ENCODE peak calls at places on chromosome 10, in seven cellular contexts. L, C, F, M, Y, U and T are unnamed samples.

GRCh38 chr10:88680958-88681357 is 16.7 kb downstream of the LIPF start:
- DNase-seq in L (no peak), C (no peak), F (no peak), M (no peak), Y (no peak), U (no peak), T (no peak)

GRCh38 chr10:92690211-92691041 is 671 bp downstream of the HHEX start:
- DNase-seq in L (peak; percentile 60), C (peak; percentile 63), F (peak; percentile 58), M (peak; percentile 67), Y (peak; percentile 55), U (peak; percentile 88), T (peak; percentile 53)

GRCh38 chr10:102542800-102543418 is 39.1 kb downstream of the SUFU start:
- DNase-seq in L (no peak), C (no peak), F (no peak), M (no peak), Y (peak; percentile 3), U (no peak), T (no peak)

GRCh38 chr10:125002044-125002422 is 60.1 kb downstream of the ZRANB1 start:
- DNase-seq in L (no peak), C (no peak), F (no peak), M (no peak), Y (no peak), U (no peak), T (peak; percentile 18)

GRCh38 chr10:73432646-73433537 is 469 bp downstream of the MSS51 start:
- DNase-seq in L (no peak), C (no peak), F (no peak), M (no peak), Y (no peak), U (no peak), T (no peak)

GRCh38 chr10:26341701-26342100 is 96.4 kb upstream of the APBB1IP start:
- DNase-seq in L (no peak), C (no peak), F (no peak), M (no peak), Y (no peak), U (no peak), T (no peak)

GRCh38 chr10:103327906-103328305 is 23.0 kb downstream of the PCGF6 start:
- DNase-seq in L (peak; percentile 28), C (no peak), F (no peak), M (no peak), Y (no peak), U (no peak), T (no peak)

GRCh38 chr10:7686351-7687171 is 16.6 kb upstream of the ITIH2 start:
- DNase-seq in L (no peak), C (peak; percentile 32), F (no peak), M (no peak), Y (no peak), U (no peak), T (no peak)

GRCh38 chr10:49632406-49633317 is 18.8 kb downstream of the CHAT start:
- DNase-seq in L (no peak), C (no peak), F (no peak), M (no peak), Y (peak; percentile 63), U (no peak), T (no peak)

DNA sequence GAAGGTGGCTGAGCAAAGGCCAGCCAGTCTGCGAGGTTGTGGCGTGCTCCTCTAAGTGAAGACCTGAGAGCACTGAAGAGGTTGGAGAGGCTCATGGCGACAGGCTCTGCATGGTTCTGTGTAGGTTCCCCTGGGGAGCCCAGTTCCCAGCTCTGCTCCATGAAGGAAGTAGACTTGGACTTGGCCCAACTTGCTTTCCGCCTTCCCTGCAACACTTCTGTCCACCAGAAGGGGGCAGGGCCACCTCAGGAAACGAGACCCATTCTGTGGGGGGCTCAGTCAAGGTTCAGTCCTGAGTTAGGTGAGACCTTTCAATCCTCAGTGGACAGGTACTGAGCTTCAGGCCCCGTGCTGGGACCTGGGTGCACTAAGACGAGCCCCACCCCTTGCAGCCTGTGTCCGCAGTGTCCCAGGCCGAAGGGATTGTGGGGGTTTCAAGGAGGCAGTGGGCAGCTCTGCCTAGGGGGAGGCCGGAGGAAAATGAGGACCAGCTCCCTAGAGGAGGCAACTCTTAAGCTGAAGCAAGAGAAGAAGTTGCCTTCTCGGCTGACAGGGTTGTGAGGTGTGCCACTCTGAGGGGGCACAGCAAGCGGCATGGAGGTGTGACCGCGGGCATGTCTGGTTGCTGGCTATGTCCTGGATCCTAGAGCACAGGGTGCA is 15.0 kb upstream of the PCBD1 start:
- DNase-seq in L (peak; percentile 76), C (peak; percentile 60), F (peak; percentile 61), M (peak; percentile 77), Y (peak; percentile 87), U (no peak), T (peak; percentile 70)
- TF ChIP-seq CTCF in L (peak; percentile 72), C (peak; percentile 74), F (peak; percentile 97), M (peak; percentile 91), Y (peak; percentile 100), U (peak; percentile 67), T (peak; percentile 88)

GRCh38 chr10:67609996-67610793 is 85.8 kb downstream of the CTNNA3 start:
- DNase-seq in L (no peak), C (no peak), F (peak; percentile 54), M (no peak), Y (no peak), U (no peak), T (no peak)
- TF ChIP-seq CTCF in L (no peak), C (no peak), F (no peak), M (no peak), Y (no peak), U (no peak), T (no peak)

GRCh38 chr10:78109210-78109609 is 75.5 kb downstream of the RPS24 start:
- DNase-seq in L (no peak), C (no peak), F (peak; percentile 14), M (no peak), Y (no peak), U (no peak), T (no peak)
- TF ChIP-seq CTCF in L (no peak), C (no peak), F (peak; percentile 10), M (no peak), Y (peak; percentile 18), U (no peak), T (no peak)

GRCh38 chr10:117075064-117075463 is 63.0 kb downstream of the VAX1 start:
- DNase-seq in L (no peak), C (no peak), F (no peak), M (no peak), Y (peak; percentile 56), U (no peak), T (no peak)

GRCh38 chr10:117074621-117075020 is 63.4 kb downstream of the VAX1 start:
- DNase-seq in L (no peak), C (no peak), F (peak; percentile 33), M (no peak), Y (peak; percentile 48), U (no peak), T (no peak)

GRCh38 chr10:117078168-117078837 is 59.8 kb downstream of the VAX1 start:
- DNase-seq in L (no peak), C (no peak), F (no peak), M (no peak), Y (peak; percentile 81), U (no peak), T (no peak)
- TF ChIP-seq CTCF in L (no peak), C (no peak), F (no peak), M (no peak), Y (peak; percentile 20), U (no peak), T (no peak)

GRCh38 chr10:71641449-71641848 is 78.1 kb downstream of the C10orf105 start:
- DNase-seq in L (no peak), C (no peak), F (no peak), M (no peak), Y (no peak), U (no peak), T (no peak)

GRCh38 chr10:71641986-71642385 is 77.6 kb downstream of the C10orf105 start:
- DNase-seq in L (no peak), C (no peak), F (no peak), M (no peak), Y (no peak), U (no peak), T (no peak)

GRCh38 chr10:71646051-71646450 is 73.5 kb downstream of the C10orf105 start:
- DNase-seq in L (no peak), C (no peak), F (no peak), M (no peak), Y (no peak), U (no peak), T (no peak)

GRCh38 chr10:71644307-71645180 is 75.0 kb downstream of the C10orf105 start:
- DNase-seq in L (peak; percentile 70), C (no peak), F (no peak), M (no peak), Y (no peak), U (no peak), T (peak; percentile 65)

DNA sequence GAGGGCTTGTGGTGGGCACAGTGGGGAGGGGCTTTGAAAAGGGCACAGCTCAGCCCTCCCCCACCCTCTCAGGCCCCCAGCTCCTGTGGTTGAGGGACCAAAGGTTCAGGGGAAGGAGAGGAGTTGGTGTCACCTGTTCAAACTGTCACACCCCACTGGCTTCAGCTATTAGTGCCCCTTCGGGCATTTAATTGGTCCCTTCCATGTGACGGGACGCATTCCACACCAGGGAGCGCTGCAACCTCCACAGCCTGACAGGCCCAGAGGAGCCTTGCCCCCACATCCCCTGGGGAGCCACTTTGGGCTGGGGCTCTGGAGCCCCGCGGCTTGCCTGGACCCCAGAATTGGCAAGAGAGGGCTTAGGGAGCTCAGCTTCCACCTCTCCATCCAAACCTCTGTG is 75.7 kb downstream of the C10orf105 start:
- DNase-seq in L (no peak), C (no peak), F (no peak), M (no peak), Y (no peak), U (no peak), T (no peak)
- TF ChIP-seq CTCF in L (no peak), C (no peak), F (no peak), M (no peak), Y (no peak), U (no peak), T (peak; percentile 30)

GRCh38 chr10:104622175-104622574 is 18.9 kb upstream of the SORCS3 start:
- DNase-seq in L (no peak), C (no peak), F (no peak), M (no peak), Y (no peak), U (no peak), T (no peak)

GRCh38 chr10:104617831-104618230 is 23.3 kb upstream of the SORCS3 start:
- DNase-seq in L (no peak), C (no peak), F (no peak), M (no peak), Y (no peak), U (no peak), T (no peak)

DNA sequence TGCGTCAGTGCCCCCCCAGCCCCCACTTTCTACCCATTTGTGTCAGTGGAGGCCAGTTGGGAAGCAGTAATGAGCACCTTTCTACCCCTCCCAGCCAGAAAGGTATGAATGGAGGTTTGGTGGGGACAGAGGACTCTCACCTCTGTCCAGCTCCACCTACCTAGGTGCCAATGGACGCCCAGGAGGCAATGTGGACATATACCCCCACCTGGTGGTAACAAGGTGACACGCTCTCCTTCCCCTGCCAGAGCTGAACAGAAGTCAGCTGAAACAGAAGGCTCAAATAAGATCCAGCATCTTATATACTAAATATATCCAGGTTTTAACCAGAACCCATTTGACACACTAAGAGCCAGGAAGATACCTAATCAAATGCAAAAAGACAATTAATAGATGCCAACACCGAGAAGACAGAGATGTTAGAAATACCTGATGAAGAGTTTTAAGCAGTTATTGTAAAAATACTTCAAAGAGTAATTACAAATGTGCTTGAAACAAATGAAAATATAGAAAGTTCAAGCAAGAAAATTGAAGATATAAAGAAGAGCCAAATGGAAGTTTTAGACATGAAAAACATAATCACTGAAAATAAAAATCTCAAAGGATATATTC is 18.4 kb upstream of the SORCS3 start:
- DNase-seq in L (no peak), C (no peak), F (peak; percentile 79), M (no peak), Y (peak; percentile 51), U (no peak), T (no peak)
- TF ChIP-seq CTCF in L (no peak), C (no peak), F (peak; percentile 81), M (peak; percentile 34), Y (peak; percentile 64), U (no peak), T (peak; percentile 38)